ENCODE peak calls at places on chromosomes 16 and 17, in six cellular contexts. E is heart right ventricle, X is upper lobe of right lung, D is A549, C is heart left ventricle, T is stomach. Z is an unnamed sample.
A peak's percentile ranks its signal among the peaks of the same experiment; 100 is the strongest.

GRCh38 chr16:72068930-72069329 is 5.9 kb downstream of the HPR start:
- DNase-seq in E (no peak), X (no peak), D (no peak), C (no peak), T (no peak), Z (no peak)

GRCh38 chr17:28760561-28760960 is 16.8 kb downstream of the TRAF4 start:
- DNase-seq in E (no peak), X (no peak), D (no peak), C (no peak), T (no peak), Z (no peak)

GRCh38 chr17:68328676-68329075 is 37.4 kb downstream of the ARSG start:
- DNase-seq in E (no peak), X (no peak), D (no peak), C (no peak), T (no peak), Z (peak; percentile 73)

GRCh38 chr16:71775949-71776348 is 32.7 kb downstream of the AP1G1 start:
- DNase-seq in E (no peak), X (no peak), D (no peak), C (no peak), T (no peak), Z (no peak)

GRCh38 chr16:20901441-20902112 is 1.0 kb downstream of the LYRM1 start:
- DNase-seq in E (peak; percentile 29), X (peak; percentile 82), D (peak; percentile 57), C (peak; percentile 66), T (peak; percentile 68), Z (peak; percentile 88)

GRCh38 chr16:31504159-31504558 is 4.0 kb downstream of the RUSF1 start:
- DNase-seq in E (no peak), X (no peak), D (no peak), C (no peak), T (no peak), Z (no peak)

GRCh38 chr17:57578608-57578990 is 166.5 kb downstream of the CCDC182 start:
- DNase-seq in E (no peak), X (no peak), D (no peak), C (no peak), T (no peak), Z (no peak)

GRCh38 chr17:45782889-45783592 is 1.1 kb upstream of the CRHR1 start:
- DNase-seq in E (no peak), X (no peak), D (peak; percentile 58), C (peak; percentile 36), T (no peak), Z (no peak)

GRCh38 chr16:48734220-48734619 is 124.2 kb upstream of the N4BP1 start:
- DNase-seq in E (no peak), X (no peak), D (no peak), C (no peak), T (no peak), Z (no peak)

GRCh38 chr17:61075988-61076387 is 323.7 kb upstream of the TBX2 start:
- DNase-seq in E (no peak), X (no peak), D (no peak), C (no peak), T (no peak), Z (no peak)

GRCh38 chr17:73307130-73307529 is 4.7 kb downstream of the CDC42EP4 start:
- DNase-seq in E (peak; percentile 64), X (peak; percentile 75), D (no peak), C (peak; percentile 55), T (peak; percentile 78), Z (peak; percentile 58)

GRCh38 chr17:73304971-73305786 is 6.6 kb downstream of the CDC42EP4 start:
- DNase-seq in E (peak; percentile 71), X (peak; percentile 83), D (peak; percentile 82), C (peak; percentile 80), T (peak; percentile 54), Z (peak; percentile 84)

GRCh38 chr17:73302189-73302588 is 9.6 kb downstream of the CDC42EP4 start:
- DNase-seq in E (no peak), X (no peak), D (no peak), C (no peak), T (no peak), Z (no peak)

GRCh38 chr17:73305845-73306836 is 5.7 kb downstream of the CDC42EP4 start:
- DNase-seq in E (no peak), X (no peak), D (no peak), C (no peak), T (no peak), Z (no peak)

GRCh38 chr17:73304438-73304837 is 7.4 kb downstream of the CDC42EP4 start:
- DNase-seq in E (no peak), X (no peak), D (no peak), C (no peak), T (no peak), Z (no peak)
- H3K4me1 ChIP-seq in E (peaks cover 95% of the 10 kb centered on the region), X (peaks cover 77% of the 10 kb centered on the region), D (peaks cover 86% of the 10 kb centered on the region), C (peaks cover 92% of the 10 kb centered on the region), T (peaks cover 84% of the 10 kb centered on the region), Z (peaks cover 61% of the 10 kb centered on the region)

GRCh38 chr17:82129095-82129494 is 31.1 kb upstream of the FASN start:
- DNase-seq in E (no peak), X (no peak), D (no peak), C (no peak), T (no peak), Z (no peak)
- TF ChIP-seq CTCF in E (no peak), X (no peak), D (no peak), C (no peak), T (no peak), Z (peak; percentile 44)

GRCh38 chr17:72457712-72458111 is 336.9 kb downstream of the SOX9 start:
- DNase-seq in E (no peak), X (no peak), D (no peak), C (no peak), T (no peak), Z (no peak)
- H3K4me1 ChIP-seq in E (no peaks in the 10 kb centered on the region), X (no peaks in the 10 kb centered on the region), D (peaks cover 97% of the 10 kb centered on the region), C (no peaks in the 10 kb centered on the region), T (peaks cover 28% of the 10 kb centered on the region), Z (peaks cover 42% of the 10 kb centered on the region)

GRCh38 chr16:85361441-85362118 is 249.3 kb upstream of the CIBAR2 start:
- DNase-seq in E (peak; percentile 62), X (peak; percentile 91), D (no peak), C (no peak), T (peak; percentile 95), Z (no peak)
- TF ChIP-seq CTCF in E (no peak), X (no peak), D (no peak), C (no peak), T (no peak), Z (no peak)

GRCh38 chr16:57994778-57995177 is 5.7 kb downstream of the ZNF319 start:
- DNase-seq in E (peak; percentile 52), X (peak; percentile 84), D (peak; percentile 77), C (peak; percentile 66), T (peak; percentile 59), Z (peak; percentile 37)
- H3K4me1 ChIP-seq in E (peaks cover 37% of the 10 kb centered on the region), X (peaks cover 40% of the 10 kb centered on the region), D (peaks cover 42% of the 10 kb centered on the region), C (peaks cover 30% of the 10 kb centered on the region), T (peaks cover 21% of the 10 kb centered on the region), Z (peaks cover 24% of the 10 kb centered on the region)

GRCh38 chr17:21125862-21126261 is 902 bp upstream of the DHRS7B start:
- DNase-seq in E (no peak), X (no peak), D (no peak), C (no peak), T (no peak), Z (no peak)

GRCh38 chr17:21127508-21128077 is 829 bp downstream of the DHRS7B start:
- DNase-seq in E (no peak), X (no peak), D (no peak), C (no peak), T (no peak), Z (peak; percentile 15)

GRCh38 chr17:21129023-21129681 is 2.4 kb downstream of the DHRS7B start:
- DNase-seq in E (no peak), X (no peak), D (peak; percentile 67), C (peak; percentile 39), T (no peak), Z (peak; percentile 34)

GRCh38 chr17:21124096-21124495 is 2.7 kb upstream of the DHRS7B start:
- DNase-seq in E (no peak), X (no peak), D (no peak), C (no peak), T (no peak), Z (peak; percentile 16)

GRCh38 chr17:21126645-21127507 is at the start of gene DHRS7B:
- DNase-seq in E (peak; percentile 97), X (peak; percentile 98), D (peak; percentile 97), C (peak; percentile 98), T (peak; percentile 98), Z (peak; percentile 99)
- TF ChIP-seq CTCF in E (peak; percentile 13), X (no peak), D (no peak), C (no peak), T (no peak), Z (no peak)

DNA sequence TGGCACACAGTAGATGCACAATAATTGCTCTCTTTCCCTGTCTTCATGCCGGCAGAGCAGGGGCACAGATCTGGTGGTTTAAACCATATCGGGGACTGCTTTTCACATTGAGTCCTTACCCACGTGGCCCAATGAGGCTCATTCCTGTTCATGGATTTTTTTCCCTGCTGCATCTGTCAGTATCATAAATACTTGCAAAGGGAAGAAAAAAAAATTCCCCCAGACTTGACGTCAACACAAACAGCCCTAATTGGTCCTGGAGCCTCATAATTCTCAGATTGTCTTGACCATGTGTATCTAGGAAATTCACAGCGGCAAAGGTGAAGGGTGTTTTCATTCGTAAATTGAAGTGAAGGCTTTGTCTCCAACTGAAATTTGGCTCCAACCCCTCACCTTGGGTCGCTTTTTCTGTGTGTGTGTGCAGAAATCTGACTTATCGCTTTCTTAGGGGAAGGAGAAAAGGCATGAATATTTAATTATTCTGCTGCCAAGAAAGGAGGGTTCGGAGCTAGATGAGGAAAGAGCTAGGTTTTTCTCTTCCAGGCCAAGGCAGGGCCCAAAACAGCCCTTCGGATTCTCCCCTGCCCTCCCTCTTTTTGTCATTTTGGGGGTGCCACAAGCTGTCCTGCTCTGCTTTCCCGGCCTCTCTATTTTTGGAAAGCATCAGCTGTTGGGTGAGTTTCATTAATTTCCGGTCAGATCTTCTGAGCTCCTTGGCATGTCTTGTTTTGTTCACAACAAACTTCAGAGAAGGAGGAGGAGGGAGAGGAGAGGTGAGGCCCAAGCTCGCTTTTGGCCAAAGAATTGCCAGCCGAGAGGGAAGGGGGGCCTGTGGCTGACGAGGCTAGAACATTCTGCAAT is 17.8 kb upstream of the CIBAR2 start:
- DNase-seq in E (no peak), X (no peak), D (no peak), C (no peak), T (no peak), Z (no peak)
- H3K4me1 ChIP-seq in E (peaks cover 60% of the 10 kb centered on the region), X (peaks cover 39% of the 10 kb centered on the region), D (peaks cover 3% of the 10 kb centered on the region), C (peaks cover 51% of the 10 kb centered on the region), T (peaks cover 42% of the 10 kb centered on the region), Z (peaks cover 9% of the 10 kb centered on the region)

GRCh38 chr16:57567691-57568090 is 25.2 kb downstream of the ADGRG5 start:
- DNase-seq in E (no peak), X (no peak), D (no peak), C (no peak), T (no peak), Z (no peak)

GRCh38 chr16:57564571-57565270 is 22.3 kb downstream of the ADGRG5 start:
- DNase-seq in E (no peak), X (no peak), D (no peak), C (no peak), T (no peak), Z (no peak)

GRCh38 chr16:57568173-57568678 is 25.8 kb downstream of the ADGRG5 start:
- DNase-seq in E (no peak), X (no peak), D (no peak), C (no peak), T (no peak), Z (no peak)

GRCh38 chr16:57565461-57565860 is 23.0 kb downstream of the ADGRG5 start:
- DNase-seq in E (no peak), X (no peak), D (no peak), C (no peak), T (no peak), Z (no peak)

DNA sequence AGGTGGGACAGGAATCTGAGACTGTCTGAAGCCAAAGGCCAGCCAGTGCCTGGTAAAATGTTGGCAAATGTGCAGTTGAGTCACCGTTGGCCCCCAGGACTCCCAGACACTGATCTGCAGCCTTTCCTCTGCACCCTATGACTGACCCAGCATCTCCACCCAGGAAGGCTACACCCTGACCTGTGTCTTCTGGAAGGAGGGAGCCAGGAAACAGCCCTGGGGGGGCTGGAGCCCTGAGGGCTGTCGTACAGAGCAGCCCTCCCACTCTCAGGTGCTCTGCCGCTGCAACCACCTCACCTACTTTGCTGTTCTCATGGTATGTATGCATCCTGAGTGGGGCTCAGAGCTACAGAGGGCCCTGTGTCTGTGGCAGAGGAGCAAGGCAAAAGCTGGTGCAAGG is 24.0 kb downstream of the ADGRG5 start:
- DNase-seq in E (no peak), X (no peak), D (no peak), C (no peak), T (no peak), Z (no peak)
- TF ChIP-seq CTCF in E (no peak), X (no peak), D (no peak), C (no peak), T (no peak), Z (no peak)